ENCODE peak calls at places on chromosomes 16 and 17, in eight cellular contexts. D is H4; C is cardiac septum; P is mucosa of descending colon; E is BJ; J is activated effector memory CD4-positive, alpha-beta T cell treated with anti-CD3 and anti-CD28 coated beads, Interleukin-2, amount 50 U/mL, for 16 hours; W is prostate gland; N is SW480. Y is an unnamed sample.

GRCh38 chr17:4969551-4970231 is 2.1 kb upstream of the SPAG7 start:
- DNase-seq in D (no peak), C (no peak), P (no peak), E (no peak), J (peak), W (no peak), N (peak), Y (no peak)

GRCh38 chr16:23803591-23804123 is 32.1 kb upstream of the PRKCB start:
- DNase-seq in D (peak), C (peak), P (peak), E (no peak), J (peak), W (peak), N (peak), Y (no peak)

GRCh38 chr17:63700528-63701441 is 860 bp upstream of the LIMD2 start:
- DNase-seq in D (no peak), C (peak), P (no peak), E (no peak), J (peak), W (no peak), N (no peak), Y (peak)

GRCh38 chr17:74514632-74515035 is 16.6 kb downstream of the CD300LB start:
- DNase-seq in D (peak), C (no peak), P (no peak), E (no peak), J (peak), W (no peak), N (no peak), Y (no peak)

GRCh38 chr17:17944743-17945142 is 27.5 kb downstream of the TOM1L2 start:
- DNase-seq in D (no peak), C (no peak), P (no peak), E (no peak), J (no peak), W (no peak), N (no peak), Y (no peak)

GRCh38 chr17:258045-258734 is 76.7 kb upstream of the DOC2B start:
- DNase-seq in D (no peak), C (no peak), P (no peak), E (no peak), J (peak), W (no peak), N (no peak), Y (no peak)

GRCh38 chr16:19130852-19131808 is 17.4 kb downstream of the ITPRIPL2 start:
- DNase-seq in D (peak), C (peak), P (no peak), E (peak), J (no peak), W (peak), N (peak), Y (no peak)

GRCh38 chr16:17211797-17212196 is 259.0 kb downstream of the XYLT1 start:
- DNase-seq in D (peak), C (peak), P (peak), E (no peak), J (peak), W (no peak), N (peak), Y (no peak)

GRCh38 chr16:27305839-27306442 is 7.8 kb upstream of the IL4R start:
- DNase-seq in D (no peak), C (peak), P (no peak), E (no peak), J (no peak), W (no peak), N (no peak), Y (no peak)

GRCh38 chr17:74192950-74193781 is 10.3 kb upstream of the RPL38 start:
- DNase-seq in D (peak), C (no peak), P (no peak), E (no peak), J (no peak), W (peak), N (no peak), Y (peak)

GRCh38 chr17:9878791-9879525 is 26.1 kb downstream of the RCVRN start:
- DNase-seq in D (no peak), C (no peak), P (no peak), E (no peak), J (no peak), W (no peak), N (no peak), Y (no peak)

GRCh38 chr17:19305761-19306159 is 56.8 kb downstream of the B9D1 start:
- DNase-seq in D (no peak), C (no peak), P (no peak), E (no peak), J (no peak), W (no peak), N (no peak), Y (no peak)

GRCh38 chr17:67562036-67562435 is 155.7 kb upstream of the NOL11 start:
- DNase-seq in D (no peak), C (no peak), P (no peak), E (no peak), J (no peak), W (no peak), N (no peak), Y (no peak)

GRCh38 chr16:53822936-53823529 is 119.1 kb downstream of the FTO start:
- DNase-seq in D (no peak), C (no peak), P (no peak), E (no peak), J (no peak), W (no peak), N (no peak), Y (no peak)

GRCh38 chr17:59110973-59111372 is 4.3 kb upstream of the TRIM37 start:
- DNase-seq in D (no peak), C (no peak), P (no peak), E (no peak), J (no peak), W (no peak), N (no peak), Y (no peak)

GRCh38 chr17:44547625-44548297 is 9.5 kb upstream of the FZD2 start:
- DNase-seq in D (no peak), C (no peak), P (no peak), E (no peak), J (no peak), W (no peak), N (no peak), Y (no peak)

GRCh38 chr17:41651625-41652460 is 27.5 kb upstream of the KRT17 start:
- DNase-seq in D (no peak), C (no peak), P (peak), E (no peak), J (no peak), W (peak), N (peak), Y (no peak)

GRCh38 chr17:77451894-77452852 is 311.4 kb downstream of the SEC14L1 start:
- DNase-seq in D (no peak), C (no peak), P (peak), E (no peak), J (peak), W (peak), N (peak), Y (peak)

GRCh38 chr16:11913425-11914079 is 2.2 kb downstream of the GSPT1 start:
- DNase-seq in D (no peak), C (no peak), P (peak), E (no peak), J (peak), W (no peak), N (peak), Y (no peak)

GRCh38 chr16:51337662-51338061 is 186.6 kb upstream of the SALL1 start:
- DNase-seq in D (no peak), C (no peak), P (no peak), E (no peak), J (no peak), W (no peak), N (peak), Y (no peak)

GRCh38 chr17:8552582-8553320 is 77.8 kb downstream of the MYH10 start:
- DNase-seq in D (no peak), C (no peak), P (no peak), E (peak), J (no peak), W (no peak), N (no peak), Y (no peak)

GRCh38 chr17:74042744-74043486 is 160.6 kb upstream of the RPL38 start:
- DNase-seq in D (peak), C (no peak), P (no peak), E (peak), J (peak), W (peak), N (peak), Y (no peak)

GRCh38 chr16:29995911-29996772 is at the start of gene INO80E:
- DNase-seq in D (peak), C (peak), P (peak), E (peak), J (peak), W (peak), N (peak), Y (peak)

GRCh38 chr17:70168979-70169706 is at the start of gene KCNJ2:
- DNase-seq in D (peak), C (peak), P (peak), E (peak), J (peak), W (peak), N (peak), Y (peak)

GRCh38 chr17:57166803-57167202 is 81.8 kb downstream of the AKAP1 start:
- DNase-seq in D (no peak), C (no peak), P (no peak), E (no peak), J (no peak), W (no peak), N (peak), Y (no peak)

GRCh38 chr17:65823713-65824112 is 262.3 kb upstream of the AXIN2 start:
- DNase-seq in D (no peak), C (no peak), P (no peak), E (no peak), J (no peak), W (no peak), N (no peak), Y (no peak)

GRCh38 chr17:74202879-74203432 is 522 bp upstream of the RPL38 start:
- DNase-seq in D (no peak), C (no peak), P (no peak), E (no peak), J (no peak), W (no peak), N (no peak), Y (peak)

GRCh38 chr16:72195609-72196008 is 23.7 kb upstream of the PMFBP1 start:
- DNase-seq in D (no peak), C (no peak), P (no peak), E (no peak), J (no peak), W (no peak), N (no peak), Y (peak)

GRCh38 chr17:49224198-49224996 is 6.2 kb downstream of the PHOSPHO1 start:
- DNase-seq in D (no peak), C (no peak), P (peak), E (no peak), J (peak), W (peak), N (no peak), Y (peak)

GRCh38 chr17:916315-916714 is 63.3 kb downstream of the NXN start:
- DNase-seq in D (no peak), C (no peak), P (no peak), E (no peak), J (no peak), W (no peak), N (no peak), Y (no peak)

GRCh38 chr17:9291912-9292562 is 270.7 kb downstream of the NTN1 start:
- DNase-seq in D (peak), C (no peak), P (peak), E (no peak), J (peak), W (peak), N (peak), Y (peak)

GRCh38 chr16:49524578-49525315 is 151.1 kb downstream of the C16orf78 start:
- DNase-seq in D (no peak), C (no peak), P (no peak), E (no peak), J (no peak), W (no peak), N (no peak), Y (peak)

GRCh38 chr17:76735006-76735405 is 2.1 kb downstream of the SRSF2 start:
- DNase-seq in D (peak), C (no peak), P (no peak), E (no peak), J (no peak), W (no peak), N (peak), Y (peak)